ENCODE peak calls at places on chromosome 10, in five cellular contexts. One of them, this sample, is unnamed.
A peak's percentile ranks its signal among the peaks of the same experiment; 100 is the strongest.

GRCh38 chr10:19169684-19170083 is 121.1 kb downstream of the MALRD1 start:
- DNase-seq in lower lobe of right lung: no peak
- DNase-seq in NCI-H1694 treated with DMSO at 0.1 percent for 48 hours: no peak
- DNase-seq in T-cell: no peak
- DNase-seq in GM20000: no peak
- DNase-seq in this sample: no peak

GRCh38 chr10:110912374-110912773 is 6.6 kb downstream of the BBIP1 start:
- DNase-seq in lower lobe of right lung: no peak
- DNase-seq in NCI-H1694 treated with DMSO at 0.1 percent for 48 hours: no peak
- DNase-seq in T-cell: no peak
- DNase-seq in GM20000: no peak
- DNase-seq in this sample: no peak

GRCh38 chr10:121155742-121156141 is 304.6 kb downstream of the WDR11 start:
- DNase-seq in lower lobe of right lung: no peak
- DNase-seq in NCI-H1694 treated with DMSO at 0.1 percent for 48 hours: no peak
- DNase-seq in T-cell: no peak
- DNase-seq in GM20000: no peak
- DNase-seq in this sample: no peak

GRCh38 chr10:3904419-3904975 is 119.5 kb upstream of the KLF6 start:
- DNase-seq in lower lobe of right lung: no peak
- DNase-seq in NCI-H1694 treated with DMSO at 0.1 percent for 48 hours: no peak
- DNase-seq in T-cell: no peak
- DNase-seq in GM20000: no peak
- DNase-seq in this sample: no peak

GRCh38 chr10:12466701-12467100 is 117.4 kb downstream of the CAMK1D start:
- DNase-seq in lower lobe of right lung: no peak
- DNase-seq in NCI-H1694 treated with DMSO at 0.1 percent for 48 hours: peak; percentile 61
- DNase-seq in T-cell: no peak
- DNase-seq in GM20000: no peak
- DNase-seq in this sample: no peak

GRCh38 chr10:102744374-102745051 is 765 bp downstream of the WBP1L start:
- DNase-seq in lower lobe of right lung: no peak
- DNase-seq in NCI-H1694 treated with DMSO at 0.1 percent for 48 hours: no peak
- DNase-seq in T-cell: no peak
- DNase-seq in GM20000: no peak
- DNase-seq in this sample: no peak

GRCh38 chr10:5033061-5033770 is 29.6 kb upstream of the AKR1C2 start:
- DNase-seq in lower lobe of right lung: no peak
- DNase-seq in NCI-H1694 treated with DMSO at 0.1 percent for 48 hours: no peak
- DNase-seq in T-cell: no peak
- DNase-seq in GM20000: no peak
- DNase-seq in this sample: no peak

GRCh38 chr10:80264081-80265056 is 25.1 kb downstream of the MAT1A start:
- DNase-seq in lower lobe of right lung: no peak
- DNase-seq in NCI-H1694 treated with DMSO at 0.1 percent for 48 hours: no peak
- DNase-seq in T-cell: no peak
- DNase-seq in GM20000: no peak
- DNase-seq in this sample: no peak

GRCh38 chr10:114262478-114262877 is 23.4 kb downstream of the VWA2 start:
- DNase-seq in lower lobe of right lung: no peak
- DNase-seq in NCI-H1694 treated with DMSO at 0.1 percent for 48 hours: no peak
- DNase-seq in T-cell: no peak
- DNase-seq in GM20000: no peak
- DNase-seq in this sample: no peak

GRCh38 chr10:43040482-43041256 is 36.2 kb upstream of the RET start:
- DNase-seq in lower lobe of right lung: peak; percentile 34
- DNase-seq in NCI-H1694 treated with DMSO at 0.1 percent for 48 hours: no peak
- DNase-seq in T-cell: no peak
- DNase-seq in GM20000: no peak
- DNase-seq in this sample: no peak

GRCh38 chr10:95403690-95404459 is 113.1 kb upstream of the PDLIM1 start:
- DNase-seq in lower lobe of right lung: no peak
- DNase-seq in NCI-H1694 treated with DMSO at 0.1 percent for 48 hours: no peak
- DNase-seq in T-cell: no peak
- DNase-seq in GM20000: no peak
- DNase-seq in this sample: no peak

GRCh38 chr10:102476466-102477141 is 25.3 kb upstream of the C10orf95 start:
- DNase-seq in lower lobe of right lung: peak; percentile 72
- DNase-seq in NCI-H1694 treated with DMSO at 0.1 percent for 48 hours: no peak
- DNase-seq in T-cell: no peak
- DNase-seq in GM20000: no peak
- DNase-seq in this sample: no peak

GRCh38 chr10:77245953-77246352 is 391.7 kb downstream of the KCNMA1 start:
- DNase-seq in lower lobe of right lung: no peak
- DNase-seq in NCI-H1694 treated with DMSO at 0.1 percent for 48 hours: no peak
- DNase-seq in T-cell: no peak
- DNase-seq in GM20000: no peak
- DNase-seq in this sample: no peak

GRCh38 chr10:103145860-103146466 is 47.1 kb downstream of the NT5C2 start:
- DNase-seq in lower lobe of right lung: no peak
- DNase-seq in NCI-H1694 treated with DMSO at 0.1 percent for 48 hours: no peak
- DNase-seq in T-cell: no peak
- DNase-seq in GM20000: no peak
- DNase-seq in this sample: no peak

GRCh38 chr10:59606551-59606961 is 103.1 kb downstream of the SLC16A9 start:
- DNase-seq in lower lobe of right lung: no peak
- DNase-seq in NCI-H1694 treated with DMSO at 0.1 percent for 48 hours: peak; percentile 64
- DNase-seq in T-cell: no peak
- DNase-seq in GM20000: no peak
- DNase-seq in this sample: no peak

GRCh38 chr10:23694446-23694920 is 255.6 kb downstream of the OTUD1 start:
- DNase-seq in lower lobe of right lung: peak; percentile 45
- DNase-seq in NCI-H1694 treated with DMSO at 0.1 percent for 48 hours: no peak
- DNase-seq in T-cell: no peak
- DNase-seq in GM20000: no peak
- DNase-seq in this sample: no peak

GRCh38 chr10:113524539-113525490 is 28.0 kb upstream of the HABP2 start:
- DNase-seq in lower lobe of right lung: no peak
- DNase-seq in NCI-H1694 treated with DMSO at 0.1 percent for 48 hours: no peak
- DNase-seq in T-cell: no peak
- DNase-seq in GM20000: no peak
- DNase-seq in this sample: no peak

GRCh38 chr10:80202934-80203834 is 2.2 kb downstream of the ANXA11 start:
- DNase-seq in lower lobe of right lung: peak; percentile 67
- DNase-seq in NCI-H1694 treated with DMSO at 0.1 percent for 48 hours: peak; percentile 41
- DNase-seq in T-cell: peak; percentile 58
- DNase-seq in GM20000: peak; percentile 81
- DNase-seq in this sample: peak; percentile 62

GRCh38 chr10:86594535-86594934 is 59.8 kb upstream of the OPN4 start:
- DNase-seq in lower lobe of right lung: no peak
- DNase-seq in NCI-H1694 treated with DMSO at 0.1 percent for 48 hours: no peak
- DNase-seq in T-cell: no peak
- DNase-seq in GM20000: no peak
- DNase-seq in this sample: no peak

GRCh38 chr10:73871915-73872710 is 2.2 kb downstream of the CAMK2G start:
- DNase-seq in lower lobe of right lung: no peak
- DNase-seq in NCI-H1694 treated with DMSO at 0.1 percent for 48 hours: peak; percentile 40
- DNase-seq in T-cell: no peak
- DNase-seq in GM20000: no peak
- DNase-seq in this sample: no peak